ENCODE peak calls at places on chromosomes 13 and 19, in six cellular contexts. S, V, Y, E, W and Z are unnamed samples.

GRCh38 chr19:36046443-36047050 is 7.5 kb downstream of the THAP8 start:
- DNase-seq in S (no peak), V (no peak), Y (peak), E (no peak), W (no peak), Z (no peak)

GRCh38 chr13:38430761-38431160 is 81.1 kb downstream of the UFM1 start:
- DNase-seq in S (no peak), V (no peak), Y (no peak), E (no peak), W (no peak), Z (no peak)

GRCh38 chr13:27919299-27919933 is 384 bp upstream of the PDX1 start:
- DNase-seq in S (no peak), V (no peak), Y (no peak), E (no peak), W (no peak), Z (no peak)

GRCh38 chr19:29873801-29874575 is 62.2 kb downstream of the CCNE1 start:
- DNase-seq in S (no peak), V (no peak), Y (no peak), E (no peak), W (no peak), Z (no peak)

GRCh38 chr13:110323172-110323851 is 16.2 kb downstream of the COL4A2 start:
- DNase-seq in S (no peak), V (no peak), Y (peak), E (no peak), W (no peak), Z (no peak)

GRCh38 chr19:8806661-8807060 is 25.4 kb downstream of the ZNF558 start:
- DNase-seq in S (no peak), V (no peak), Y (no peak), E (no peak), W (no peak), Z (no peak)

GRCh38 chr13:54415753-54416366 is 1387.2 kb downstream of the OLFM4 start:
- DNase-seq in S (no peak), V (no peak), Y (no peak), E (no peak), W (no peak), Z (no peak)

GRCh38 chr19:2927032-2927430 is 17.7 kb downstream of the ZNF77 start:
- DNase-seq in S (no peak), V (no peak), Y (no peak), E (no peak), W (no peak), Z (no peak)

GRCh38 chr19:55642153-55643002 is 1.1 kb upstream of the ZNF581 start:
- DNase-seq in S (no peak), V (peak), Y (no peak), E (no peak), W (peak), Z (no peak)

GRCh38 chr13:48749699-48750473 is 96.2 kb downstream of the CYSLTR2 start:
- DNase-seq in S (no peak), V (peak), Y (peak), E (peak), W (peak), Z (no peak)

GRCh38 chr13:110193491-110193890 is 113.5 kb downstream of the COL4A1 start:
- DNase-seq in S (no peak), V (no peak), Y (no peak), E (no peak), W (no peak), Z (no peak)

GRCh38 chr19:6509118-6509971 is 7.2 kb upstream of the TUBB4A start:
- DNase-seq in S (no peak), V (peak), Y (no peak), E (no peak), W (no peak), Z (no peak)

GRCh38 chr19:4649392-4650094 is 10.2 kb downstream of the TNFAIP8L1 start:
- DNase-seq in S (no peak), V (no peak), Y (no peak), E (no peak), W (no peak), Z (no peak)

GRCh38 chr13:33789757-33790156 is 28.2 kb upstream of the RFC3 start:
- DNase-seq in S (no peak), V (no peak), Y (no peak), E (no peak), W (no peak), Z (no peak)

GRCh38 chr19:3057275-3057714 is 5.0 kb downstream of the TLE5 start:
- DNase-seq in S (peak), V (peak), Y (no peak), E (peak), W (no peak), Z (no peak)

GRCh38 chr13:52414051-52414450 is 8.1 kb upstream of the THSD1 start:
- DNase-seq in S (no peak), V (no peak), Y (no peak), E (no peak), W (no peak), Z (no peak)

GRCh38 chr19:15227261-15227660 is 5.0 kb downstream of the EPHX3 start:
- DNase-seq in S (no peak), V (no peak), Y (no peak), E (no peak), W (no peak), Z (no peak)

GRCh38 chr13:40665061-40665753 is 1.2 kb downstream of the FOXO1 start:
- DNase-seq in S (peak), V (peak), Y (peak), E (no peak), W (peak), Z (no peak)

GRCh38 chr13:27920677-27921420 is 1.0 kb downstream of the PDX1 start:
- DNase-seq in S (no peak), V (no peak), Y (peak), E (no peak), W (no peak), Z (peak)

GRCh38 chr13:72953391-72953960 is 105.3 kb upstream of the KLF5 start:
- DNase-seq in S (peak), V (peak), Y (no peak), E (no peak), W (no peak), Z (no peak)

GRCh38 chr19:45824531-45825262 is 9.6 kb upstream of the RSPH6A start:
- DNase-seq in S (no peak), V (no peak), Y (no peak), E (no peak), W (no peak), Z (no peak)

GRCh38 chr19:45822716-45823115 is 7.6 kb upstream of the RSPH6A start:
- DNase-seq in S (no peak), V (no peak), Y (no peak), E (no peak), W (no peak), Z (no peak)

GRCh38 chr19:45825263-45825605 is 10.1 kb upstream of the RSPH6A start:
- DNase-seq in S (no peak), V (no peak), Y (no peak), E (no peak), W (no peak), Z (no peak)

GRCh38 chr19:45823182-45823581 is 8.1 kb upstream of the RSPH6A start:
- DNase-seq in S (no peak), V (no peak), Y (no peak), E (no peak), W (no peak), Z (no peak)

GRCh38 chr19:45824041-45824471 is 8.9 kb upstream of the RSPH6A start:
- DNase-seq in S (peak), V (peak), Y (no peak), E (no peak), W (no peak), Z (no peak)
- TF ChIP-seq POLR2AphosphoS5 in S (no peak), V (no peak), Y (no peak), E (no peak), W (no peak), Z (no peak)

GRCh38 chr19:49884760-49885159 is 7.3 kb downstream of the TBC1D17 start:
- DNase-seq in S (no peak), V (no peak), Y (no peak), E (no peak), W (no peak), Z (no peak)

GRCh38 chr19:49881672-49882394 is 4.3 kb downstream of the TBC1D17 start:
- DNase-seq in S (no peak), V (no peak), Y (peak), E (no peak), W (peak), Z (no peak)

GRCh38 chr19:49883094-49883493 is 5.6 kb downstream of the TBC1D17 start:
- DNase-seq in S (no peak), V (no peak), Y (no peak), E (no peak), W (no peak), Z (no peak)

GRCh38 chr19:49882643-49883042 is 5.1 kb downstream of the TBC1D17 start:
- DNase-seq in S (no peak), V (no peak), Y (no peak), E (no peak), W (no peak), Z (no peak)

GRCh38 chr19:49884109-49884508 is 6.6 kb downstream of the TBC1D17 start:
- DNase-seq in S (no peak), V (no peak), Y (no peak), E (peak), W (no peak), Z (no peak)
- TF ChIP-seq CTCF in S (no peak), V (no peak), Y (no peak), E (no peak), W (no peak), Z (no peak)

DNA sequence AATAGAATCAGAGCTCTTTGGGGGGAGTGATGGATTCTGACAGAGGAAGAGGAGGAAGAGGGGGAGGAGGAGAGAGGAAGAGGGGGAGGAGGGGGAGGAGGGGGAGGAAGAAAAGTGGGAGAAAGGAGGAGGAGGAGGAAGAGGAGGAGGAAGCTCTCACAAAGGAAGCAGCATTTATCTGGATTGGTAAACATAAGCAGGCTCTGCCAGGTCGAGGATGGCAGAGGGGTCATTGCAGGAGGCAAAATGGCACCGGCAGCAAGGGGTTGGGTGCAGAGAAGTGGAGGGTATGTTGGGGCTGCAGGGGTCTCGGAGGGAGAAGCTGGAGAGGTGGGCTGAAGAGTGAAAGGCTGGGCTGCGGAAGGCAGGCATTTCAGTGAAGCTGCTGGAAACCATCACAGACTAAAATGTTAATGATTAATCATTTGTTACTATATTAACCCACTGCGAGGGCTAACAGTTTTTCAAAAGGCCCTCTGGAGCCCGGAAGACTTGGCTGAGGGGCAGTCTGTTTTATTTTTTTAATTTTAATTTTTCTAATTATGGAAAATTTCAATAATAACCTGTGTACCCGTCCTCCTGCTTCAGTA is 24.7 kb downstream of the TPT1 start:
- DNase-seq in S (no peak), V (no peak), Y (no peak), E (no peak), W (no peak), Z (no peak)
- TF ChIP-seq POLR2AphosphoS5 in S (no peak), V (no peak), Y (no peak), E (no peak), W (no peak), Z (no peak)

DNA sequence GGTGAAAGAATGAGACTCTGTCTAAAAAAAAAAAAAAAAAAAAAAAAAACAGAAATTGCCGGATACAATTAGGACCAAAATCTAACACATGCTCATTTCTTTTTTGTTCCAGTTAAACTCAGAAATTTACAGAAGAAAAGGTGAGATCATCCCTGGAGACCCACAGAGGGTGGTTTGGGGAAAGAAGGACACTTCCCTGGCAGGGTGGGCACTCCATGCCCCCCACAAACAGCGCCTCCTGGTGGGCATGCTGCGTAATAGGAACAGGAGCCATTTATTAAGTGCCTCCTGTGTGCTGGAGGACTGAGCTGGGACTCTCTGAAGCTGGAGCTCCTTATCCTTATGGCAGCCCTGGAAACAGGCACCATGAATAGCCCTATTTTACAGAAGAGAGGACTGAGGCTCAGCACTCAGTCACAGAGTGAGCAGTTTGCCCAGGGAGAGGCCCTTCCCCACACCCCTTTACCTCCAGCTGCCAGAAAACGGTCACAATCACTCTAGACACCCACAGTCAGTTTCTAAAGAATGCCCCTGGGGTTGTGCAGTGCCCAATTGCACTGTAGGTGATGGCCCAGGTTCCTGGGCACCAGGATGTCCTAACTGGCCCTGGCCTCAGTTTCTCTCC is 10.1 kb downstream of the C19orf38 start:
- DNase-seq in S (no peak), V (no peak), Y (peak), E (no peak), W (peak), Z (no peak)
- TF ChIP-seq CTCF in S (peak), V (no peak), Y (peak), E (no peak), W (peak), Z (peak)

GRCh38 chr19:41321600-41322270 is 11.8 kb downstream of the CCDC97 start:
- DNase-seq in S (no peak), V (no peak), Y (peak), E (no peak), W (peak), Z (no peak)
- TF ChIP-seq POLR2AphosphoS5 in S (no peak), V (no peak), Y (no peak), E (no peak), W (no peak), Z (no peak)

DNA sequence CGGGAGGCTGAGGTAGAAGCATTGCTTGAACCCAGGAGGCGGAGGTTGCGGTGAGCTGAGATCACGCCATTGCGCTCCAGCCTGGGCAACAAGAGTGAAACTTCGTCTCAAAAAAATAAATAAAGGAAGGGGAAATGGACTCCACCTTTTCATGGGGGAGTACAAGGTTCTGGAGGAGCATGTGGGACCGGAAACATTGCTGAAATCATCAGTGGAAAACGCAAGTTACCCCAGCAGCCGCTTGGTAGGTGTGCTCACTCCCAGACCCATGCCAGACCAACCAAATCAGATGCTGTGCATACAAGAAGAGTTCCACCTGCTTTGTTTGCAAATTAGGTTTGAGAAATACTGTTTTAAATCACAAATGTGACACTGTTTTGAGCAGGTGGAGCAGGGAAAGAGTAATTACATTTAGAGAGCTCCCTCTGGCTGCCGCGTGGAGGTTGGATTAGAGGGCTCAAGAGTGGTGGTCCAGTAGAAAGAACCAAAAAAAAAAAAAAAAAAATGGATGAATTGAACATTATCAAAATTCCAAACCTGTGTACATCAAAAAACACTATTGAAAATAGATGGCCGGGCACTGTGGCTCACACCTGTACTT is 4.9 kb downstream of the ERICH4 start:
- DNase-seq in S (no peak), V (no peak), Y (no peak), E (no peak), W (no peak), Z (no peak)
- TF ChIP-seq CTCF in S (no peak), V (no peak), Y (peak), E (no peak), W (peak), Z (no peak)

GRCh38 chr19:31352782-31353651 is 3.8 kb upstream of the TSHZ3 start:
- DNase-seq in S (no peak), V (no peak), Y (peak), E (no peak), W (no peak), Z (no peak)
- TF ChIP-seq POLR2AphosphoS5 in S (no peak), V (no peak), Y (no peak), E (no peak), W (no peak), Z (no peak)

GRCh38 chr19:37991176-37991835 is 84.3 kb downstream of the SIPA1L3 start:
- DNase-seq in S (no peak), V (no peak), Y (no peak), E (no peak), W (no peak), Z (no peak)

GRCh38 chr19:37989855-37990254 is 82.8 kb downstream of the SIPA1L3 start:
- DNase-seq in S (no peak), V (no peak), Y (peak), E (no peak), W (no peak), Z (no peak)

GRCh38 chr19:37990362-37990761 is 83.4 kb downstream of the SIPA1L3 start:
- DNase-seq in S (no peak), V (no peak), Y (peak), E (no peak), W (no peak), Z (no peak)

GRCh38 chr19:37992761-37993160 is 85.8 kb downstream of the SIPA1L3 start:
- DNase-seq in S (no peak), V (no peak), Y (no peak), E (no peak), W (no peak), Z (no peak)

DNA sequence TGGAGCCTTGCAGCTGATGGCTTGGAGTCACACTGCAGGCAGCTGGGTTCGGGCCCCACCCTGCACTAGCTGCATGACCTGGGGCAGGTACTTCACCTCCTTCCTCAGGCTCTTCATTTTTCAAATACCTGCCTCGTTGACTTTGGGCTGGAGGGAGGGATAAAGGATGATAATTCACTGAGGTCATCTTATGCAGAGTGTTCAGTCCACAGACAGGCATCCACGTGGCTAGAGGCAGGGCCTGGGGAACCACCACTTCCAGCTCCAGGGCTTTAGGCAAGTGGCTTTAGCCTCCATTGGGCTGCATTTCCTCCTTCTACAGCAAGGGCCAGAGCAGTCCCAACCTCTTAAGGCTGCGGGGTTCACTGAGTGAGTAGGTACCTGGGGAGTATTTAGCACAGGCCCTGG is 84.8 kb downstream of the SIPA1L3 start:
- DNase-seq in S (no peak), V (no peak), Y (no peak), E (no peak), W (no peak), Z (no peak)
- TF ChIP-seq CTCF in S (no peak), V (no peak), Y (no peak), E (no peak), W (no peak), Z (no peak)

DNA sequence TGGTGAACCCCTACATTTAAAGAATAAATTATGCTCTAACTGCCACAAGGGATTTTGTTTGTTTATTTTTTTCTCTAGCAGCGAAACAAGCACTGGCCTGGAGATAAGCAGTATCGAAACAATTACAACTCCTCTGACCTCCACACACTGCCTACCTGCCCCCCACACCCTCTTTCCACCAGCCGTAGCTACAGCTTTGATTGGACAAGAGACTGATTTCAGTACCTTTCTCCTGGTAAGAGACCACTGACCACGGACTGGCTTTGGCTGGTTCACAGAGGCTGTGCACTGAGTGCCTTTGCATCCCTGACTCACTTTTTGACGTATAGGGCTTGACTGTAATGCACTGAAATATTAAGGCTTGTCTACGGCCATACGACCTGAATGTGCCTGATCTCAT is 7.4 kb upstream of the ZDHHC20 start:
- DNase-seq in S (no peak), V (peak), Y (no peak), E (no peak), W (no peak), Z (no peak)
- TF ChIP-seq POLR2AphosphoS5 in S (no peak), V (peak), Y (no peak), E (no peak), W (no peak), Z (no peak)

GRCh38 chr19:40742477-40742876 is 7.8 kb downstream of the ACTMAP start:
- DNase-seq in S (no peak), V (no peak), Y (no peak), E (no peak), W (no peak), Z (no peak)
- TF ChIP-seq CTCF in S (no peak), V (no peak), Y (no peak), E (no peak), W (no peak), Z (no peak)